ENCODE peak calls at places on chromosome 3, in four cellular contexts. P is WTC11, N is K562, R is GM12878. V is an unnamed sample.

GRCh38 chr3:14042680-14043079 is 82.0 kb downstream of the CHCHD4 start:
- DNase-seq in P (no peak), N (no peak), R (no peak), V (no peak)

GRCh38 chr3:42270561-42270960 is 4.6 kb upstream of the CCK start:
- DNase-seq in R (no peak), N (no peak), P (no peak), V (no peak)

GRCh38 chr3:59425942-59426341 is 376.1 kb upstream of the CFAP20DC start:
- DNase-seq in R (no peak), P (no peak), N (no peak), V (no peak)

GRCh38 chr3:3998140-3998977 is 199.1 kb downstream of the LRRN1 start:
- DNase-seq in R (peak), P (peak), N (peak), V (peak)

GRCh38 chr3:116661196-116661595 is 48.4 kb upstream of the TUSC7 start:
- DNase-seq in N (no peak), P (no peak), R (no peak), V (no peak)

GRCh38 chr3:117234321-117234720 is 524.7 kb downstream of the TUSC7 start:
- DNase-seq in P (no peak), N (no peak), R (no peak), V (no peak)

GRCh38 chr3:47781326-47781684 is 388 bp downstream of the SMARCC1 start:
- DNase-seq in N (peak), P (peak), R (no peak), V (peak)

GRCh38 chr3:150170843-150171513 is 200.3 kb upstream of the PFN2 start:
- DNase-seq in N (no peak), P (no peak), R (no peak), V (no peak)

GRCh38 chr3:27642796-27643195 is 79.3 kb downstream of the EOMES start:
- DNase-seq in R (no peak), N (no peak), P (no peak), V (no peak)

GRCh38 chr3:128605091-128606046 is 45.2 kb downstream of the RPN1 start:
- DNase-seq in N (no peak), P (no peak), R (no peak), V (no peak)

GRCh38 chr3:171996178-171996817 is 43.1 kb upstream of the FNDC3B start:
- DNase-seq in P (no peak), R (no peak), N (no peak), V (no peak)

GRCh38 chr3:66267031-66267430 is 46.2 kb downstream of the SLC25A26 start:
- DNase-seq in P (no peak), R (no peak), N (no peak), V (no peak)

GRCh38 chr3:11085078-11085840 is 69.0 kb upstream of the HRH1 start:
- DNase-seq in R (no peak), N (no peak), P (no peak), V (no peak)

GRCh38 chr3:169308654-169309325 is 354.7 kb downstream of the MECOM start:
- DNase-seq in P (no peak), N (no peak), R (no peak), V (no peak)

GRCh38 chr3:116517308-116517707 is 72.0 kb upstream of the LSAMP start:
- DNase-seq in N (peak), R (no peak), P (no peak), V (no peak)

GRCh38 chr3:17412950-17413530 is 329.4 kb downstream of the TBC1D5 start:
- DNase-seq in P (no peak), R (peak), N (peak), V (peak)

GRCh38 chr3:197125601-197126000 is 96.0 kb upstream of the MELTF start:
- DNase-seq in R (no peak), P (no peak), N (no peak), V (no peak)

GRCh38 chr3:28978092-28978491 is 302.8 kb upstream of the RBMS3 start:
- DNase-seq in N (no peak), P (no peak), R (no peak), V (no peak)

DNA sequence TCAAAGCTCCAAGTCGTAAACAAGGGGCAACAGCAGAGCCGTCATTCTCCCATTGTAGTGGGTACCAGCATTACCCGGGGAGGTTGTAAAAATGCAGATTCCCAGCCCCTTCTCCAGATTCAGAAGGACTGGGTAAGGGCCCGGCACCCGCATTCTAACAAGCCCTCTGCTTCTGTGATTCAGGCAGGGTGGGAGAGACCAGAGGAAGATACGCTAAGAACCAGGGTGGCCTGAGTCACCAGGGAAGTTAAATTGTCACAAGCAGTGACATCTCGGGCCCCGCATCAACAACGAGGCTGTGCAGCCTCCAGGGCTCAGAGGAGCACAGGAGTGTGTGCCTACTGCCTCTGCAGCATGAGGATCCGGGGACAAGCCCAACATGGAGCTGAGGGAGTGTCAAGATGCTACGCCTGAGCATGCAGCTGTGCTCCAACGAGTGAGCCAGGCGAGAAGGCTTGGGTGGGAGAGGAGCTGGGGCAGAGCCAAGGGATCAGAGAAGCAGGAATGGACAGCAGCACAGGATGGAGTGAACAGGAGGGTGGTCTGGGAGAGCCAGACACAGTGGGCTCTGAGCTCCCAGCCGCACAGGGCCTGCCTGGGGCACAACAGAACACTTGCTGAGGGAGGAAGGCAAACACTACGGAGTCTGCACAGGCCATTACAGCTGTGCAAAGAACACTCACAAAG is 68.5 kb downstream of the CPN2 start:
- DNase-seq in N (no peak), P (peak), R (no peak), V (peak)
- TF ChIP-seq USF1 in N (no peak), P (no peak), R (no peak), V (no peak)

GRCh38 chr3:85603378-85603777 is 644.6 kb downstream of the CADM2 start:
- DNase-seq in N (no peak), P (no peak), R (no peak), V (no peak)
- TF ChIP-seq USF1 in N (no peak), P (no peak), R (no peak), V (no peak)

GRCh38 chr3:24624938-24625681 is 130.5 kb upstream of the THRB start:
- DNase-seq in R (no peak), P (no peak), N (no peak), V (no peak)
- TF ChIP-seq USF1 in R (no peak), P (no peak), N (no peak), V (no peak)

GRCh38 chr3:50237754-50238548 is 1.9 kb downstream of the GNAI2 start:
- DNase-seq in N (peak), P (peak), R (peak), V (peak)
- TF ChIP-seq USF1 in N (no peak), P (no peak), R (no peak), V (no peak)

GRCh38 chr3:136038668-136039067 is 73.1 kb downstream of the PPP2R3A start:
- DNase-seq in R (no peak), P (no peak), N (no peak), V (no peak)

GRCh38 chr3:136044980-136045745 is 79.6 kb downstream of the PPP2R3A start:
- DNase-seq in R (no peak), P (no peak), N (no peak), V (no peak)

GRCh38 chr3:136048068-136048467 is 82.5 kb downstream of the PPP2R3A start:
- DNase-seq in R (no peak), N (no peak), P (no peak), V (no peak)

GRCh38 chr3:136042608-136043221 is 77.2 kb downstream of the PPP2R3A start:
- DNase-seq in P (no peak), R (no peak), N (peak), V (peak)
- TF ChIP-seq USF1 in P (no peak), R (no peak), N (no peak), V (no peak)

DNA sequence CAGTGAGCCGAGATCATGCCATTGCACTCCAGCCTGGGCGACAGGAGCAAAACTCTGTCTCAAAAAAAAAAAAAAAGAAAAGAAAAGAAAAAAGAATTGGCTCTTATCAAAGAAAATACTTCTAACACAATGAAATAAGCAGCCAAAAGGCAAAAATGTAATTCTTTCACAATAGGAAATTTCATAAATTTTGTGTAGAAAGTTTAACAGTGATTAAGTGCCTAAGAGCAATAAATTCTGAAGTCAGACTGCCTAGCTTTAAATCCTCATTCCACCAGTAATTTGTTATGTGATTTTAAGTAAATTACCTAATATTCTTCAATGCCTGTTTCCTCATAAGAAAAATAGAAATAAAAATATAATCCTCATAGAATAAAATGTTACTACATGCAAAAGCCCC is 24.6 kb downstream of the HLTF start:
- DNase-seq in P (no peak), R (no peak), N (no peak), V (no peak)
- TF ChIP-seq USF1 in P (no peak), R (no peak), N (no peak), V (no peak)

DNA sequence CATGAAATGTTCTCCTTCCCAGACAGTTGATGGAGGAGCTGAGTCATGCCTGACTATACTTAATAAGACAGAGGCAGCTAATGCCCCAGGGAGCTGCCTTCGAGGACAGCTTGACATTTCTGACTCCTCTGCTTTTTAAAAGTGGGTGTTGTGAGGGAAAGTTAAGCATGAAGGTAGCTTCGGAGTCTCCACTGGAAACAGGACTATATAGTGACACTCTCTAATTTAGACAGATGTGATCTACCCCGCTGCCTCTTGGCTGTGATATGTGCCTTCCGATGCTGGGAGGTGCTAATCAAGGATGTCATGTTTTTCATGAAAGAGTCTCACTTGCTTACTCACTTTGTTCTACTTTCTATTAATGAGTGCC is 72.7 kb downstream of the IL1RAP start:
- DNase-seq in N (no peak), R (no peak), P (no peak), V (no peak)
- TF ChIP-seq USF1 in N (no peak), R (no peak), P (no peak), V (no peak)

GRCh38 chr3:189419022-189419421 is 212.2 kb upstream of the TP63 start:
- DNase-seq in R (no peak), N (no peak), P (no peak), V (no peak)
- TF ChIP-seq USF1 in R (no peak), N (no peak), P (no peak), V (no peak)

GRCh38 chr3:70861234-70861633 is 548.8 kb upstream of the MDFIC2 start:
- DNase-seq in N (no peak), R (no peak), P (no peak), V (no peak)
- TF ChIP-seq USF1 in N (no peak), R (no peak), P (no peak), V (no peak)

DNA sequence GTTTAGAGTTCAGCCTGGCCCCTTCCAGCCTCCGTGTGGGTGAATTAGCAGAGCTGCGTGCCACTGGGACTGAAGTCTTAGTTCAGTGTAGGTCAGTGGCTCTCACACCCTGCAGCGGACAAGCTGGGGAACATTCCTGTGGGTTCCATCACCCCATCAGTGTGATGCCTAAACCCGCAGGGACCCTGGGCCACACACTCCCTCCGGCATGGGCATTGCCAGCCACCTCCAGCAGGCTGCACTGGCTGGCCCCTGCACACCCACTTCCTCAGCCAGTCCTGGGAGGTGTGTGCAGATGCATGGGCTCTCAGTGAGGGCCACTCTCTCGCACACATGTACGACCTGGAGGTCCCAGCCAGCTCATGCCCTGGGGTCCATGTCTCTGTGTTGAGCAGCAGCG is 32.1 kb upstream of the TOPBP1 start:
- DNase-seq in P (no peak), N (no peak), R (no peak), V (no peak)
- TF ChIP-seq USF1 in P (no peak), N (no peak), R (no peak), V (no peak)